ENCODE peak calls at places on chromosomes 7 and 10, in four cellular contexts. One of them, this sample, is unnamed.

GRCh38 chr7:89623018-89623672 is 531.1 kb upstream of the STEAP1 start:
- DNase-seq in K562: no peak
- DNase-seq in H1: peak; percentile 45
- DNase-seq in HepG2: peak; percentile 41
- DNase-seq in this sample: peak; percentile 1

GRCh38 chr7:84040365-84040764 is 154.2 kb downstream of the SEMA3A start:
- DNase-seq in H1: no peak
- DNase-seq in HepG2: peak; percentile 84
- DNase-seq in K562: no peak
- DNase-seq in this sample: no peak

GRCh38 chr10:96380821-96381220 is 22.0 kb upstream of the OPALIN start:
- DNase-seq in H1: no peak
- DNase-seq in K562: no peak
- DNase-seq in HepG2: no peak
- DNase-seq in this sample: peak; percentile 11

GRCh38 chr7:119028736-119029135 is 804.2 kb downstream of the ANKRD7 start:
- DNase-seq in H1: no peak
- DNase-seq in HepG2: no peak
- DNase-seq in K562: no peak
- DNase-seq in this sample: no peak

GRCh38 chr10:62651341-62651740 is 153.2 kb upstream of the ADO start:
- DNase-seq in K562: no peak
- DNase-seq in H1: no peak
- DNase-seq in HepG2: no peak
- DNase-seq in this sample: no peak

GRCh38 chr10:116836902-116837513 is 12.3 kb upstream of the ENO4 start:
- DNase-seq in H1: no peak
- DNase-seq in HepG2: no peak
- DNase-seq in K562: peak; percentile 6
- DNase-seq in this sample: no peak

GRCh38 chr7:12570148-12570528 is 382 bp upstream of the SCIN start:
- DNase-seq in K562: no peak
- DNase-seq in H1: no peak
- DNase-seq in HepG2: no peak
- DNase-seq in this sample: no peak

GRCh38 chr7:66505531-66506451 is 122.9 kb upstream of the KCTD7 start:
- DNase-seq in K562: no peak
- DNase-seq in H1: no peak
- DNase-seq in HepG2: no peak
- DNase-seq in this sample: no peak

GRCh38 chr7:23074443-23075244 is 30.9 kb upstream of the KLHL7 start:
- DNase-seq in K562: no peak
- DNase-seq in H1: no peak
- DNase-seq in HepG2: peak; percentile 79
- DNase-seq in this sample: no peak

GRCh38 chr7:159075563-159076238 is 69.0 kb downstream of the VIPR2 start:
- DNase-seq in HepG2: no peak
- DNase-seq in H1: no peak
- DNase-seq in K562: no peak
- DNase-seq in this sample: no peak

GRCh38 chr7:82623812-82624211 is 180.2 kb upstream of the CACNA2D1 start:
- DNase-seq in K562: no peak
- DNase-seq in H1: no peak
- DNase-seq in HepG2: no peak
- DNase-seq in this sample: no peak
- TF ChIP-seq HDAC2 in K562: no peak
- TF ChIP-seq HDAC2 in H1: no peak
- TF ChIP-seq HDAC2 in HepG2: no peak
- TF ChIP-seq HDAC2 in this sample: no peak

GRCh38 chr7:46468753-46469356 is 547.8 kb upstream of the IGFBP3 start:
- DNase-seq in H1: no peak
- DNase-seq in K562: peak; percentile 6
- DNase-seq in HepG2: no peak
- DNase-seq in this sample: peak; percentile 46
- TF ChIP-seq RNF2 in H1: no peak
- TF ChIP-seq RNF2 in K562: no peak
- TF ChIP-seq RNF2 in HepG2: no peak
- TF ChIP-seq RNF2 in this sample: no peak

DNA sequence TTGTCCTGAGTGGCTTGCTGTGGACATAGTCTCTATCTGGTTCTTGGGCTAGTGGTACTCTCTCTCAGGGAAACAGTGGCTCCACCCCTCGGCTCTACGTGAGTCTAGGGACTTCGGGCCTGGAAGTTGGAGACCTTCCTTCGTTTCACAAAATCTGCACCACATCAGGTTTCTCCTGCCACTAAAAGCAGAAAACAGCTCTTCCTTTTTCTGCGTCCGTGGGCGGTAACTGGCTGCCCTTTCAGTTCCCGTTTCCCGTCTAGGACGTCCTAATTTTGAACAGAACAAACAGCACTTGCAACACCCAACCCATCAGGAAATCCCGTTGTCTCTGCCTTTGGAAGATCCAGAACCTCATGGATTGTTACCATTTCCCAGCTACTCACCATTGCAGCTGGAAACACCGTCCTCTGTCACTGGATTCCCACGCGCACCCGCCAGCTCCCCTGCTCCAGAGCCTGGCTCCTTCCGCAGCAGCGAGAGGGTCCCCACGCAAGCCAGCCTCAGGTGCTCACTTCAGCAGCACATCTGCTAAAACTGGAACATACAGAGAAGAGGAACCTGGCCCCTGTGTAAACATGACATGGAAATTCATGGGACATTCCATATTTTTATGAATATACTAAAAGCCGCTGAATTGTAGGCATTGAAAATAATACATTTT is 311.4 kb upstream of the AKR1E2 start:
- DNase-seq in H1: no peak
- DNase-seq in HepG2: no peak
- DNase-seq in K562: no peak
- DNase-seq in this sample: no peak
- TF ChIP-seq HDAC2 in H1: no peak
- TF ChIP-seq HDAC2 in HepG2: no peak
- TF ChIP-seq HDAC2 in K562: no peak
- TF ChIP-seq HDAC2 in this sample: no peak

GRCh38 chr7:131724776-131725345 is 168.4 kb upstream of the PODXL start:
- DNase-seq in HepG2: no peak
- DNase-seq in K562: no peak
- DNase-seq in H1: peak; percentile 35
- DNase-seq in this sample: no peak

GRCh38 chr7:131726031-131726430 is 169.6 kb upstream of the PODXL start:
- DNase-seq in K562: no peak
- DNase-seq in H1: peak; percentile 35
- DNase-seq in HepG2: no peak
- DNase-seq in this sample: no peak

GRCh38 chr7:131721660-131722059 is 165.2 kb upstream of the PODXL start:
- DNase-seq in HepG2: no peak
- DNase-seq in K562: no peak
- DNase-seq in H1: no peak
- DNase-seq in this sample: no peak

GRCh38 chr7:131722371-131722770 is 165.9 kb upstream of the PODXL start:
- DNase-seq in HepG2: no peak
- DNase-seq in K562: no peak
- DNase-seq in H1: peak; percentile 26
- DNase-seq in this sample: no peak

DNA sequence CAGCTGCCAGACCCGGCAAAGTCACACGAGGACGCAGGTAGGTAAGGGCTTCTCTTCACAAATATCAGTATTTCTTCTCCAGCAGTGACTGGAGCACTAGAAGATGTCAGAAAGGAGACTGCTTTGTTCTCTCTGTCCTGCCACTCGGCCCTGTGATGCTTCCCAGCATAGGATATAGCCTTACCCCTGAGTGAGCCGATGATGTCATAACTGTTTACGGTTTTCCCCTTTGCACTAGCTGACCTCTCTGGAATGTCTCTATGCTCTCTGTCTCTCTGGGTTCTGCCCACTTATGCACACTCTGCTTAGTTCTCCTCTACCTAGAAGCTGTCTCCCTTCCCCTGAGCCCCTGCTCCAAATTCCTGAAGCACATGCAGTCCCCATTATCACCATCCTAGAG is 167.5 kb upstream of the PODXL start:
- DNase-seq in K562: no peak
- DNase-seq in H1: peak; percentile 40
- DNase-seq in HepG2: peak; percentile 4
- DNase-seq in this sample: peak; percentile 27
- TF ChIP-seq RNF2 in K562: no peak
- TF ChIP-seq RNF2 in H1: no peak
- TF ChIP-seq RNF2 in HepG2: no peak
- TF ChIP-seq RNF2 in this sample: no peak

DNA sequence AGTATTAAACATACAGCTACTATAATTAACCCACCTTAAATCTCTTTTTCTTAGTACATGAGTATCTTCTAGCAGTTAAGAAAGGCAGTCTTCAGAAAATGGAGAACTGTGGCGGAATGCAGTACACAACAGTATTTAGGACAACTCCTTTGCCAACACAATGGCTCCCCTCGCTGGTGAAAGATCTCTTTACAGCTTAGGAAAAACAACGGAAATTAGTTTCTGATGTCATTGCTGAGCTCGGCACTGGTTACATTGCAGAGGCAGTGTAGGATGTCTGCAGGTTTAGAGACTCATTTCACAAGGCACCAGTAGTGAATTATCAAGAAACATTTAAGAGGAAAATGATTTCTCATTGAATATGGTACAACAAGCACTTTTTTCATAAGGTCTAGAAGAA is 43.4 kb downstream of the GLRX3 start:
- DNase-seq in K562: no peak
- DNase-seq in H1: no peak
- DNase-seq in HepG2: peak; percentile 54
- DNase-seq in this sample: peak; percentile 17
- TF ChIP-seq HDAC2 in K562: no peak
- TF ChIP-seq HDAC2 in H1: no peak
- TF ChIP-seq HDAC2 in HepG2: no peak
- TF ChIP-seq HDAC2 in this sample: no peak

GRCh38 chr10:21260060-21260792 is 265.3 kb downstream of the SKIDA1 start:
- DNase-seq in K562: no peak
- DNase-seq in HepG2: no peak
- DNase-seq in H1: no peak
- DNase-seq in this sample: no peak

GRCh38 chr10:21257919-21258318 is 267.6 kb downstream of the SKIDA1 start:
- DNase-seq in K562: no peak
- DNase-seq in H1: no peak
- DNase-seq in HepG2: no peak
- DNase-seq in this sample: no peak

GRCh38 chr10:21263266-21263803 is 262.1 kb downstream of the SKIDA1 start:
- DNase-seq in K562: no peak
- DNase-seq in H1: no peak
- DNase-seq in HepG2: no peak
- DNase-seq in this sample: no peak

GRCh38 chr10:21261705-21262285 is 263.7 kb downstream of the SKIDA1 start:
- DNase-seq in K562: no peak
- DNase-seq in H1: no peak
- DNase-seq in HepG2: no peak
- DNase-seq in this sample: no peak

GRCh38 chr10:21260793-21261149 is 264.7 kb downstream of the SKIDA1 start:
- DNase-seq in HepG2: no peak
- DNase-seq in K562: no peak
- DNase-seq in H1: no peak
- DNase-seq in this sample: no peak
- TF ChIP-seq RNF2 in HepG2: no peak
- TF ChIP-seq RNF2 in K562: no peak
- TF ChIP-seq RNF2 in H1: no peak
- TF ChIP-seq RNF2 in this sample: no peak

DNA sequence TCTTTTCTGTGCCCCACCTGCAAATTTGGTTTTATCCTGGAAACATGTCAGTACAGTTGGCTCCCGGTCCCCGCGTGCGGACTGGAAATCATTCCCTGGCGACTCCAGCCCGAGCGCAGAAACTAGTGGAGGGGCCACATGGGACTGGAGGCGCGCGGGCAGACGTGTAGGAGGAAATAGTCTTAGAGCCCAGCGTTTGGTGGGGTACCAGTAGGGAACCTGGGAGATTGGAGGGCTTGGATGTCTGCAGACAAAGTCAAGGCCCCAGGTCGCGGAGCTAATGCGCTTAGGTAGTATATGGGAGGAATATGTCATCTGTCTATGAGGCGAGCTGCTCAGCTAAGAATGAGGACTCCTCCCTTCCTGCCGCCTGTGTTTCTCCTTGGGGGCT is 1.3 kb downstream of the GALNT17 start:
- DNase-seq in K562: no peak
- DNase-seq in H1: no peak
- DNase-seq in HepG2: no peak
- DNase-seq in this sample: no peak
- TF ChIP-seq HDAC2 in K562: no peak
- TF ChIP-seq HDAC2 in H1: no peak
- TF ChIP-seq HDAC2 in HepG2: no peak
- TF ChIP-seq HDAC2 in this sample: no peak

GRCh38 chr10:74433993-74434392 is 283.0 kb downstream of the ADK start:
- DNase-seq in K562: no peak
- DNase-seq in HepG2: no peak
- DNase-seq in H1: no peak
- DNase-seq in this sample: no peak
- TF ChIP-seq RNF2 in K562: no peak
- TF ChIP-seq RNF2 in HepG2: no peak
- TF ChIP-seq RNF2 in H1: no peak
- TF ChIP-seq RNF2 in this sample: no peak